ENCODE peak calls at places on chromosomes 13 and 19, in nine cellular contexts. S is central memory CD4-positive, alpha-beta T cell; F is COR-L47; R is ecto neural progenitor cell; A is ACHN; T is naive thymus-derived CD8-positive, alpha-beta T cell; M is DMS 273 treated with DMSO at 0.1 percent for 48 hours; I is CD8-positive, alpha-beta T cell; D is activated B cell treated with CpG ODN at 0.5 μM for 24 hours. P is an unnamed sample.

GRCh38 chr13:41596190-41596589 is 138.8 kb downstream of the RGCC start:
- DNase-seq in M (no peak), F (no peak), T (no peak), A (no peak), D (no peak), S (no peak), R (no peak), I (no peak), P (no peak)

GRCh38 chr13:25529425-25529824 is 157.7 kb downstream of the ATP8A2 start:
- DNase-seq in D (no peak), I (no peak), F (no peak), M (no peak), R (no peak), T (no peak), S (no peak), A (no peak), P (no peak)

GRCh38 chr13:40389081-40389641 is 277.3 kb downstream of the FOXO1 start:
- DNase-seq in D (no peak), I (peak), F (no peak), T (peak), M (no peak), S (peak), A (no peak), R (no peak), P (peak)

GRCh38 chr19:40416918-40417713 is 3.9 kb upstream of the PRX start:
- DNase-seq in F (no peak), R (peak), M (no peak), T (no peak), I (no peak), S (peak), A (no peak), D (no peak), P (no peak)

GRCh38 chr19:54480048-54480447 is 7.0 kb upstream of the CDC42EP5 start:
- DNase-seq in D (no peak), S (no peak), R (no peak), M (no peak), F (no peak), I (no peak), A (no peak), T (no peak), P (no peak)

GRCh38 chr19:13621413-13621812 is 115.1 kb upstream of the CACNA1A start:
- DNase-seq in I (no peak), F (no peak), R (no peak), A (peak), T (no peak), M (no peak), S (no peak), D (no peak), P (peak)

GRCh38 chr19:35194022-35194984 is 34.2 kb downstream of the FAM187B start:
- DNase-seq in F (no peak), I (no peak), T (no peak), A (no peak), M (no peak), S (no peak), D (no peak), R (no peak), P (no peak)

GRCh38 chr13:48571121-48571901 is 38.4 kb upstream of the RCBTB2 start:
- DNase-seq in M (no peak), T (no peak), D (no peak), R (no peak), A (no peak), F (no peak), I (no peak), S (no peak), P (no peak)

GRCh38 chr19:35715355-35715809 is 2.4 kb upstream of the KMT2B start:
- DNase-seq in M (no peak), S (no peak), R (no peak), D (no peak), A (no peak), I (no peak), T (no peak), F (no peak), P (no peak)

GRCh38 chr19:45798995-45799517 is 6.4 kb upstream of the DMWD start:
- DNase-seq in D (peak), I (peak), T (peak), S (peak), M (peak), F (peak), A (peak), R (no peak), P (peak)

GRCh38 chr13:30808600-30808999 is 73.3 kb downstream of the ALOX5AP start:
- DNase-seq in A (no peak), M (no peak), T (no peak), D (no peak), I (no peak), R (no peak), F (no peak), S (no peak), P (no peak)